ENCODE peak calls at places on chromosomes 1 and 21, in ten cellular contexts. Z is mammary epithelial cell, F is spleen, D is left ventricle myocardium inferior, H is astrocyte of the spinal cord, G is fibroblast of villous mesenchyme, P is AG04450, L is fibroblast of pulmonary artery, E is tibial artery, J is fibroblast of lung. S is an unnamed sample.

GRCh38 chr1:2451744-2452582 is 24.1 kb upstream of the PLCH2 start:
- DNase-seq in L (peak), H (peak), Z (peak), J (peak), D (no peak), F (no peak), E (no peak), P (peak), G (peak), S (peak)

GRCh38 chr1:8097077-8097799 is 71.1 kb upstream of the ERRFI1 start:
- DNase-seq in Z (peak), F (no peak), J (peak), D (no peak), G (peak), H (peak), E (no peak), L (peak), P (no peak), S (peak)

GRCh38 chr1:94876362-94876761 is 50.5 kb downstream of the CNN3 start:
- DNase-seq in J (no peak), F (no peak), G (no peak), Z (peak), E (no peak), L (peak), P (no peak), H (peak), D (no peak), S (no peak)

GRCh38 chr1:54575605-54576004 is 27.6 kb downstream of the ACOT11 start:
- DNase-seq in Z (no peak), E (no peak), F (peak), D (no peak), G (no peak), L (no peak), J (no peak), H (no peak), P (no peak), S (no peak)

GRCh38 chr1:23594927-23595353 is 35.6 kb upstream of the ID3 start:
- DNase-seq in P (no peak), L (no peak), F (peak), H (no peak), D (no peak), J (no peak), G (no peak), Z (no peak), E (no peak), S (no peak)

GRCh38 chr1:237016626-237017025 is 12.4 kb upstream of the MT1HL1 start:
- DNase-seq in J (no peak), P (no peak), G (no peak), E (no peak), D (no peak), L (no peak), F (no peak), Z (no peak), H (no peak), S (no peak)

GRCh38 chr1:46622341-46622740 is 5.7 kb upstream of the MOB3C start:
- DNase-seq in E (no peak), H (no peak), L (peak), P (no peak), J (peak), F (no peak), D (no peak), G (peak), Z (peak), S (peak)

GRCh38 chr1:210024996-210025395 is 87.0 kb downstream of the SYT14 start:
- DNase-seq in J (no peak), F (no peak), G (no peak), L (no peak), Z (no peak), P (no peak), D (no peak), E (no peak), H (no peak), S (no peak)

GRCh38 chr1:65177457-65177856 is 29.5 kb downstream of the AK4 start:
- DNase-seq in E (no peak), J (peak), H (peak), L (peak), F (no peak), Z (peak), G (peak), D (no peak), P (no peak), S (peak)

GRCh38 chr1:234613128-234613875 is 3.3 kb upstream of the IRF2BP2 start:
- DNase-seq in H (peak), F (no peak), P (no peak), J (peak), G (peak), D (no peak), L (peak), E (no peak), Z (peak), S (peak)

GRCh38 chr1:220818421-220819173 is 31.9 kb downstream of the MTARC1 start:
- DNase-seq in D (no peak), H (peak), J (peak), P (peak), F (no peak), L (peak), Z (no peak), E (no peak), G (peak), S (no peak)

GRCh38 chr21:45356653-45357435 is 48.1 kb upstream of the COL18A1 start:
- DNase-seq in L (no peak), G (no peak), P (no peak), E (no peak), F (no peak), Z (no peak), D (no peak), J (no peak), H (no peak), S (no peak)

GRCh38 chr1:234164098-234164709 is 209.1 kb upstream of the COA6 start:
- DNase-seq in P (no peak), E (no peak), G (no peak), H (no peak), L (no peak), Z (no peak), D (no peak), F (no peak), J (no peak), S (no peak)

GRCh38 chr1:181612100-181612499 is 128.8 kb downstream of the CACNA1E start:
- DNase-seq in Z (no peak), G (no peak), L (no peak), D (no peak), P (no peak), F (no peak), E (no peak), H (no peak), J (no peak), S (no peak)

GRCh38 chr1:218262259-218262658 is 22.8 kb upstream of the RRP15 start:
- DNase-seq in F (no peak), Z (no peak), E (no peak), D (no peak), H (no peak), P (no peak), J (no peak), L (no peak), G (no peak), S (peak)

GRCh38 chr1:204685236-204686006 is at the start of gene LRRN2:
- DNase-seq in Z (no peak), E (peak), L (no peak), F (no peak), P (no peak), J (no peak), H (no peak), D (peak), G (no peak), S (no peak)

GRCh38 chr1:9466780-9467755 is 72.2 kb upstream of the SLC25A33 start:
- DNase-seq in H (no peak), F (no peak), D (peak), J (peak), P (no peak), L (no peak), E (no peak), Z (peak), G (peak), S (peak)

GRCh38 chr1:156150107-156151000 is 3.0 kb upstream of the SEMA4A start:
- DNase-seq in J (no peak), L (no peak), E (no peak), H (no peak), Z (no peak), D (no peak), G (no peak), F (no peak), P (no peak), S (no peak)

GRCh38 chr1:154616659-154617345 is 8.8 kb upstream of the ADAR start:
- DNase-seq in Z (no peak), L (peak), H (no peak), G (no peak), E (no peak), J (no peak), F (no peak), D (peak), P (no peak), S (no peak)

GRCh38 chr21:46079357-46080170 is 18.3 kb upstream of the COL6A2 start:
- DNase-seq in F (peak), P (peak), H (peak), J (peak), G (peak), L (peak), D (no peak), E (peak), Z (no peak), S (peak)

GRCh38 chr1:156740307-156740678 is 595 bp downstream of the MRPL24 start:
- DNase-seq in J (no peak), H (no peak), D (no peak), Z (peak), E (no peak), P (no peak), F (no peak), L (no peak), G (no peak), S (no peak)

GRCh38 chr1:60088620-60089155 is 15.1 kb upstream of the C1orf87 start:
- DNase-seq in P (no peak), J (peak), E (no peak), G (no peak), H (no peak), D (no peak), F (no peak), Z (no peak), L (peak), S (peak)

GRCh38 chr1:33735624-33736023 is 128.3 kb upstream of the HMGB4 start:
- DNase-seq in H (peak), G (peak), P (no peak), J (peak), F (no peak), E (no peak), Z (no peak), D (no peak), L (no peak), S (peak)

GRCh38 chr1:109570414-109570813 is 22.0 kb downstream of the GNAI3 start:
- DNase-seq in J (no peak), E (no peak), G (peak), H (no peak), D (no peak), L (peak), Z (peak), F (no peak), P (no peak), S (peak)

GRCh38 chr1:199272107-199272506 is 633.3 kb downstream of the PTPRC start:
- DNase-seq in G (peak), E (no peak), D (no peak), F (no peak), Z (peak), J (peak), P (peak), H (peak), L (peak), S (peak)

GRCh38 chr21:29265690-29266479 is 32.8 kb upstream of the BACH1 start:
- DNase-seq in E (no peak), G (no peak), D (no peak), P (no peak), Z (no peak), J (no peak), F (no peak), H (no peak), L (no peak), S (no peak)

GRCh38 chr21:45638707-45639106 is 4.8 kb upstream of the PCBP3 start:
- DNase-seq in D (no peak), H (no peak), F (no peak), G (no peak), J (no peak), L (no peak), E (no peak), Z (no peak), P (no peak), S (no peak)

GRCh38 chr1:76281306-76281705 is 206.8 kb downstream of the ST6GALNAC3 start:
- DNase-seq in L (no peak), P (no peak), H (no peak), J (no peak), F (no peak), G (no peak), Z (no peak), E (no peak), D (no peak), S (peak)

GRCh38 chr1:62315387-62315786 is 3.8 kb downstream of the KANK4 start:
- DNase-seq in E (no peak), D (no peak), H (no peak), F (no peak), J (no peak), G (no peak), P (no peak), Z (no peak), L (no peak), S (no peak)

GRCh38 chr1:62317021-62317768 is 2.0 kb downstream of the KANK4 start:
- DNase-seq in E (no peak), F (no peak), H (no peak), Z (no peak), D (no peak), P (no peak), L (no peak), J (no peak), G (no peak), S (no peak)

GRCh38 chr1:62318756-62319544 is at the start of gene KANK4:
- DNase-seq in E (no peak), G (no peak), H (no peak), D (no peak), P (no peak), L (no peak), J (no peak), F (no peak), Z (no peak), S (no peak)

GRCh38 chr1:62321438-62321837 is 2.2 kb upstream of the KANK4 start:
- DNase-seq in L (peak), P (no peak), J (peak), Z (peak), G (peak), F (no peak), H (peak), E (no peak), D (no peak), S (peak)

DNA sequence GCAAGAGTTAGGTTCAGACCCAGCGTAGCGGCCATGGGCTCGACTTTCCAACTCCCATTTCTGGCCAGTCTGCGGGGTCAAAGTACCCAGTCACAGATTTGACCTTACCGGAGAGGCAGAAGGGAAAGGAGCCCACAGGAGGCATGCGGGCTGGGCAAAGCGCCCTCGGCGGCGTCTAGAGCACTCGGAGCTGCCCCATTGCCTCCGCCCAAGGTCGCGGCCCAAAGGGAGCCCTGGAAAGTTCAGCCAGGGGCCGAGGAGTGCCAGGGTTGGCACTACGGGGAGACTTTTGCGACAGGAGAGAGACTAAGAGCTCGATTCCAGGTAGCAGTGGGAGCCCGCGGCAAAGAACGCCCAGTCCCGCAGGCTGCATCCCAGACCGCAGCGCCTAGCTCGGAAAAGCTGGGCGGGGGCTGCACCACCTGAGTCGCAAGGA is 896 bp downstream of the KANK4 start:
- DNase-seq in Z (no peak), H (no peak), J (no peak), F (no peak), L (no peak), E (no peak), P (no peak), D (no peak), G (no peak), S (no peak)
- H3K4me3 ChIP-seq in Z (peak), H (no peak), J (no peak), F (peak), L (no peak), E (no peak), P (no peak), D (peak), G (no peak), S (no peak)

DNA sequence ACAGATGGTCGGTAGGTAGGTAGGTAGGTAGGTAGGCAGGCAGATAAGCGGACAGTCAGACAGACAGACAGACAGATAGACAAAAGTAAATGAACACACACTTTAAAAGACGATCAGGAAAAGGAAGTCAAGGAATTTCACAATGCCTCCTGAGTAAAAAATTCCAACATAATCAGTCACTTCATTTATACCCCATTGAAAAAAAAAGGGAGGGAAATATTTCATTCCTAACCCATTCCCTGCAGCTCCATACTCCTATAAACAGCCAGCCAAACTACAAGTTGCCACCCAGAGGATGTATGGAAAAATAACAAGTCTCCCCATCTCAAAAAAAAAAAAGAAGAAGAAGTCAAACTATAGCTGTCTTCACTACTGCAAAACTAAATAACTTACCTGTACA is 43.4 kb downstream of the ZZZ3 start:
- DNase-seq in J (peak), H (no peak), F (no peak), E (no peak), Z (peak), P (no peak), L (peak), G (peak), D (no peak), S (peak)
- TF ChIP-seq CTCF in J (no peak), H (no peak), F (no peak), E (no peak), Z (no peak), P (no peak), L (no peak), G (no peak), D (no peak), S (no peak)

DNA sequence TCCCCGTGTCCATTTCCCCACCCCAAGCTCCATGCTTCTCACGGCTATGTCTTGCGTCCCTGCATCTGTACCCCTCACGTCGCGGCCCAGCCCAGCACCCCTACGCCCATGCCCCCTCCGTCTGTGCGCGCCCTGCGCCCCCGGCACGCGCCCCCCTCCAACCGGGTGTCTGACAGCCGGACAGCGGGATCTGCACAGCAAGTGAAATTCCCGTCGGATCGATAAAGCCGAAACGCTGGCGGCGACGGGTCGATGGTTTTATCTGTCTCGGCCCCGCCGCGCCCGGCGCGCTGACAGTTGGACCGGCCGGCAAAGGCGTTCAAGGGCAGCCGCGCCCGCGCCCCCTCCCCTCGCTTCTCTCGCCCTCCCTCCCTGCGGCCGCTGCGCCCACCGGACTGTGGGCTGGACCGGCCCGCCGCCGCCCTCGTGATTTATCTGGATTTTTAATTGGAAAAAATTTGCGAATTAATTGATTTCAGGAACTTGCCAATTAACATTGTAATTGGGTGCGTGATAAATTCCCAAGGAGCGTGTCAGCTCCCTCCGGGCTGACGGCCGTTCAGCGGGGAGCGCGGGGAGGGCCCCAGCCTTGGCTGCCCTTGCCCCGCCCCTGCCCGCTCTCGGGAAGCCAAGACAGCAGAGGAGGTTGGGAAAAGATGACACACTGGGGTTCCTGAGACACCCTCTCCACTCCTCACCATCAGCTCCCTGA is 57.1 kb downstream of the TMEM53 start:
- DNase-seq in D (no peak), Z (peak), E (no peak), L (peak), J (peak), P (no peak), F (peak), H (no peak), G (peak), S (no peak)
- H3K4me3 ChIP-seq in D (peak), Z (peak), E (no peak), L (peak), J (peak), P (peak), F (no peak), H (peak), G (peak), S (peak)

GRCh38 chr21:32994305-32994704 is 31.4 kb upstream of the OLIG2 start:
- DNase-seq in Z (no peak), L (peak), J (peak), P (no peak), G (peak), D (no peak), E (no peak), H (peak), F (no peak), S (peak)
- TF ChIP-seq CTCF in Z (peak), L (peak), J (peak), P (peak), G (peak), D (peak), E (no peak), H (peak), F (peak), S (peak)

GRCh38 chr1:62484824-62485468 is 48.1 kb downstream of the USP1 start:
- DNase-seq in P (no peak), Z (no peak), L (no peak), J (no peak), E (no peak), F (no peak), D (no peak), G (no peak), H (no peak), S (no peak)
- H3K4me3 ChIP-seq in P (no peak), Z (no peak), L (no peak), J (no peak), E (no peak), F (no peak), D (no peak), G (no peak), H (no peak), S (no peak)

GRCh38 chr1:15681346-15682290 is 2.5 kb upstream of the PLEKHM2 start:
- DNase-seq in F (no peak), Z (peak), P (no peak), D (no peak), J (no peak), E (no peak), L (no peak), G (no peak), H (no peak), S (no peak)
- TF ChIP-seq CTCF in F (no peak), Z (no peak), P (no peak), D (no peak), J (no peak), E (no peak), L (no peak), G (no peak), H (no peak), S (no peak)

S was measured in choroid plexus epithelial cell.